ENCODE peak calls at places on chromosomes 2 and 18, in five cellular contexts. I, S, Y, O and Q are unnamed samples.

GRCh38 chr2:143254108-143254507 is 124.9 kb downstream of the ARHGAP15 start:
- DNase-seq in I (no peak), S (no peak), Y (no peak), O (no peak), Q (no peak)

GRCh38 chr2:18046558-18046957 is 168.1 kb downstream of the KCNS3 start:
- DNase-seq in I (no peak), S (no peak), Y (no peak), O (no peak), Q (no peak)

GRCh38 chr2:158497486-158497885 is 40.7 kb downstream of the PKP4 start:
- DNase-seq in I (no peak), S (no peak), Y (peak), O (no peak), Q (no peak)

GRCh38 chr2:74314107-74314506 is 29.1 kb downstream of the SLC4A5 start:
- DNase-seq in I (no peak), S (no peak), Y (no peak), O (no peak), Q (no peak)

GRCh38 chr18:32920796-32921787 is 148.3 kb upstream of the KLHL14 start:
- DNase-seq in I (peak), S (no peak), Y (peak), O (no peak), Q (no peak)

GRCh38 chr18:50558948-50559749 is 738 bp upstream of the MAPK4 start:
- DNase-seq in I (no peak), S (no peak), Y (no peak), O (no peak), Q (no peak)

GRCh38 chr2:97661927-97662326 is 1.9 kb downstream of the ACTR1B start:
- DNase-seq in I (no peak), S (peak), Y (no peak), O (no peak), Q (no peak)

GRCh38 chr18:36934884-36935283 is 106.0 kb downstream of the KIAA1328 start:
- DNase-seq in I (no peak), S (no peak), Y (no peak), O (no peak), Q (no peak)

GRCh38 chr2:157257312-157258252 is at the start of gene GALNT5:
- DNase-seq in I (peak), S (peak), Y (no peak), O (no peak), Q (peak)

GRCh38 chr2:208984376-208985100 is 439.3 kb upstream of the MAP2 start:
- DNase-seq in I (no peak), S (no peak), Y (no peak), O (no peak), Q (no peak)

GRCh38 chr18:49321271-49321670 is 139.2 kb downstream of the DYM start:
- DNase-seq in I (no peak), S (no peak), Y (no peak), O (no peak), Q (no peak)

GRCh38 chr2:241558532-241559488 is at the start of gene BOK:
- DNase-seq in I (peak), S (peak), Y (peak), O (no peak), Q (peak)

GRCh38 chr18:3667255-3668137 is 217.5 kb downstream of the TGIF1 start:
- DNase-seq in I (no peak), S (no peak), Y (peak), O (no peak), Q (no peak)

GRCh38 chr2:134372611-134373131 is 118.8 kb downstream of the MGAT5 start:
- DNase-seq in I (no peak), S (no peak), Y (no peak), O (no peak), Q (no peak)

GRCh38 chr2:101223814-101224231 is 28.9 kb upstream of the CNOT11 start:
- DNase-seq in I (no peak), S (no peak), Y (no peak), O (peak), Q (no peak)

GRCh38 chr2:215355801-215356200 is 43.9 kb downstream of the ATIC start:
- DNase-seq in I (no peak), S (no peak), Y (no peak), O (no peak), Q (no peak)

GRCh38 chr2:17646096-17646554 is 105.6 kb downstream of the VSNL1 start:
- DNase-seq in I (peak), S (peak), Y (peak), O (peak), Q (no peak)

GRCh38 chr2:18791172-18791797 is 201.9 kb upstream of the NT5C1B start:
- DNase-seq in I (no peak), S (no peak), Y (no peak), O (no peak), Q (no peak)

GRCh38 chr2:109351164-109351756 is 222.3 kb downstream of the SH3RF3 start:
- DNase-seq in I (no peak), S (no peak), Y (no peak), O (no peak), Q (peak)

GRCh38 chr18:31942301-31942998 is 478 bp downstream of the TRAPPC8 start:
- DNase-seq in I (peak), S (peak), Y (no peak), O (no peak), Q (no peak)

GRCh38 chr2:75277111-75277510 is 77.8 kb upstream of the TACR1 start:
- DNase-seq in I (no peak), S (no peak), Y (no peak), O (no peak), Q (no peak)

GRCh38 chr18:32110005-32110404 is 18.3 kb downstream of the RNF138 start:
- DNase-seq in I (no peak), S (no peak), Y (no peak), O (no peak), Q (no peak)

GRCh38 chr2:8608411-8608954 is 73.4 kb upstream of the ID2 start:
- DNase-seq in I (no peak), S (no peak), Y (no peak), O (peak), Q (no peak)

GRCh38 chr2:8611712-8612111 is 70.1 kb upstream of the ID2 start:
- DNase-seq in I (no peak), S (no peak), Y (peak), O (no peak), Q (no peak)

GRCh38 chr2:8607591-8607990 is 74.3 kb upstream of the ID2 start:
- DNase-seq in I (no peak), S (no peak), Y (no peak), O (no peak), Q (no peak)

GRCh38 chr2:8611246-8611645 is 70.6 kb upstream of the ID2 start:
- DNase-seq in I (no peak), S (no peak), Y (no peak), O (no peak), Q (no peak)

GRCh38 chr2:8609357-8609804 is 72.5 kb upstream of the ID2 start:
- DNase-seq in I (no peak), S (no peak), Y (peak), O (no peak), Q (no peak)
- TF ChIP-seq HDAC2 in I (no peak), S (no peak), Y (peak), O (no peak), Q (no peak)

GRCh38 chr18:9902832-9903231 is 11.0 kb upstream of the VAPA start:
- DNase-seq in I (no peak), S (no peak), Y (no peak), O (no peak), Q (no peak)

GRCh38 chr18:9901377-9901776 is 12.4 kb upstream of the VAPA start:
- DNase-seq in I (no peak), S (no peak), Y (no peak), O (no peak), Q (no peak)

GRCh38 chr18:9900699-9901098 is 13.1 kb upstream of the VAPA start:
- DNase-seq in I (no peak), S (no peak), Y (no peak), O (no peak), Q (no peak)

GRCh38 chr18:9897129-9897528 is 11.4 kb downstream of the TXNDC2 start:
- DNase-seq in I (no peak), S (peak), Y (no peak), O (no peak), Q (no peak)

DNA sequence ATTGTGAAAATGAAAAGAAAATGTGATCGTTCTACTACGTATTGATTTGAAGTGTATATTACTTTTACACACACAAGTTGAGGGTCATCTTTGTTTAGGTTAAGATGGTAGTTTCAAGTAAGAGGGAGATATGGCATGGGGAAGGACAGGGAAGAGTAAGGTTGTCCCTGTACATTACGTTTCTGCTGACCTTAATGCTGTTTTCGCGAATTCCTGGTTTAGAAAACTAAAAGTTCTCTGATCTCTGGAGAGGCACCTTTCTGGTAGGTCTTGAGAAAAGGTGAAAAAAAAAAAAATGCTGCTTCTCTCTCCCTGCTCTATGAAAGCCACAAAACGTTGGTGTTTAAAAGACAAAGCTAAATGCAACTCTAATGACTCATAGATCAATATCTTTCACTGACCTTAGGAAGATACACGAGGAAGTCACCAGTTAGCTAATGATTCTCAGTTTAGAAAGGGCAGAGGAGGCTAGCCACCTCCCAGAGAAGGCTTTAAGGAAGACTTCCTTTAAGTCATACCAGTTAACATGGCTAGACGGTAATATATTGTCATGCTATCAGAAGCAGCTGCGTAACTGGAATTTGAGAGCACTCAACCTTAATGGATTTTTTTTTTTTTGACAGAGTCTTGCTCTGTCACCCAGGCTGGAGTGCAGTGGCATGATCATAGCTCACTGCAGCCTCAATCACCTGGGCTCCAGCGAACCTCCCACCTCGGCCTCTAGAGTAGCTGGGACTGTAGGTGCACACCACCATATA is 13.2 kb downstream of the TXNDC2 start:
- DNase-seq in I (no peak), S (peak), Y (peak), O (no peak), Q (no peak)
- TF ChIP-seq HDAC2 in I (no peak), S (peak), Y (peak), O (no peak), Q (no peak)

GRCh38 chr2:99868260-99868659 is 274.1 kb downstream of the AFF3 start:
- DNase-seq in I (no peak), S (no peak), Y (no peak), O (no peak), Q (no peak)

GRCh38 chr2:99864561-99865216 is 277.7 kb downstream of the AFF3 start:
- DNase-seq in I (no peak), S (no peak), Y (no peak), O (no peak), Q (no peak)

GRCh38 chr2:99865818-99866676 is 276.3 kb downstream of the AFF3 start:
- DNase-seq in I (no peak), S (no peak), Y (no peak), O (no peak), Q (no peak)

GRCh38 chr2:99865217-99865569 is 277.2 kb downstream of the AFF3 start:
- DNase-seq in I (no peak), S (no peak), Y (no peak), O (no peak), Q (no peak)

GRCh38 chr2:99867690-99868089 is 274.7 kb downstream of the AFF3 start:
- DNase-seq in I (no peak), S (no peak), Y (no peak), O (no peak), Q (no peak)
- TF ChIP-seq HDAC2 in I (no peak), S (no peak), Y (no peak), O (no peak), Q (no peak)

GRCh38 chr2:206920936-206921335 is 18.4 kb upstream of the CPO start:
- DNase-seq in I (no peak), S (no peak), Y (no peak), O (no peak), Q (no peak)
- TF ChIP-seq HDAC2 in I (no peak), S (no peak), Y (no peak), O (no peak), Q (no peak)

GRCh38 chr2:189609423-189609816 is 28.8 kb upstream of the SLC40A1 start:
- DNase-seq in I (no peak), S (no peak), Y (peak), O (no peak), Q (no peak)
- TF ChIP-seq HDAC2 in I (no peak), S (no peak), Y (no peak), O (no peak), Q (no peak)

GRCh38 chr2:164288235-164288634 is 333.0 kb downstream of the GRB14 start:
- DNase-seq in I (no peak), S (no peak), Y (no peak), O (no peak), Q (no peak)

GRCh38 chr2:164281896-164282295 is 339.4 kb downstream of the GRB14 start:
- DNase-seq in I (no peak), S (no peak), Y (no peak), O (no peak), Q (no peak)

GRCh38 chr2:164287041-164287440 is 334.2 kb downstream of the GRB14 start:
- DNase-seq in I (no peak), S (no peak), Y (no peak), O (no peak), Q (no peak)
- TF ChIP-seq HDAC2 in I (no peak), S (no peak), Y (no peak), O (no peak), Q (no peak)